ENCODE peak calls at places on chromosomes 7 and 10, in four cellular contexts. L, V, A and B are unnamed samples.

GRCh38 chr10:92880233-92880861 is 32.0 kb downstream of the EXOC6 start:
- DNase-seq in L (no peak), A (no peak), V (peak), B (no peak)

GRCh38 chr10:44801383-44802327 is 109.5 kb upstream of the TMEM72 start:
- DNase-seq in V (peak), L (peak), A (peak), B (peak)

GRCh38 chr10:68074404-68074774 is 694 bp downstream of the HERC4 start:
- DNase-seq in A (no peak), V (no peak), L (no peak), B (no peak)

GRCh38 chr10:83734278-83734677 is 405.0 kb upstream of the GHITM start:
- DNase-seq in A (no peak), L (no peak), V (no peak), B (no peak)

GRCh38 chr10:52400564-52400963 is 86.5 kb downstream of the DKK1 start:
- DNase-seq in A (no peak), L (no peak), V (no peak), B (no peak)

GRCh38 chr7:55365103-55365679 is at the start of gene LANCL2:
- DNase-seq in L (peak), V (no peak), A (no peak), B (peak)

GRCh38 chr10:8499312-8499711 is 444.8 kb downstream of the GATA3 start:
- DNase-seq in L (no peak), A (no peak), V (no peak), B (no peak)

GRCh38 chr7:37095122-37095521 is 353.5 kb downstream of the ELMO1 start:
- DNase-seq in L (no peak), A (no peak), V (no peak), B (no peak)

DNA sequence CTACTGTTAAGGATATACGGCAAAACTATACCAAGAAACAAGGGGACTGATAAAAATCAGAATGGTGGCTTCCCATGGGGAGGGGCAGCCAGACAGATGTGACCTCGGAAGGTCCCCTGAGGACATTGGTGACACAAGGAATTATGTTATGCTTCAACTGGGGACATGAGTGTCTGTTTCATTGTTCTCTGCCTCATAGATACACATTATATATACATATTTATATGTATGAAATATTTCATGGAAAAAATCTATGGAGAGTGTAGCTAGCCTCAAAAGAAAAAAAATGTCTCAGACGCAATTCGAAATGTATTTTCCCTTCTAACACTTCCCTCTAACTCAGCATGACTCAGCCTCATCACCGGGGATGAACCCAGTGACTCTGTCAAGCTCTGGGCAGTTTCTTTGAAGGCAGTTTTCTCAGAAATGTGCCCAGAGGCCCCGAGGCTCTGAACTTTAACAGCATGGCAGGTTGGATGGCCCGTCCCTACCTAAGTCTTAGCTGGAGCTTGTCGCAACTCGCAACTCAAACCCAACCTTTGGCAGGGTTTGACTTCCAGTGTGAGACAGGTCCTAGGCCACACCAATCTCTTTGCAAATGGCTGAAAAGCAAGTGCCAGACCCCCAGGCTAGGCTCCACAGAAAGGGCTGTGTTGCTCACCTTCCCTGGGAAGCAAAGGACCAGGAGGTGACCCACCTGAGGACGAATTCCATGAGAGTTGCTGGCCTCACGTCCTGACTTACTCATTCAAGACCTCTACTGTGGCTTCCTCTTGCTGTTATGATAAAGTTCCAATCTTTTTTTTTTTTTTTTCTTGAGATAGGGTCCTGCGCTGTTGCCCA is 86.9 kb downstream of the CARD11 start:
- DNase-seq in L (no peak), A (peak), V (peak), B (no peak)
- TF ChIP-seq POLR2A in L (no peak), A (no peak), V (no peak), B (no peak)

DNA sequence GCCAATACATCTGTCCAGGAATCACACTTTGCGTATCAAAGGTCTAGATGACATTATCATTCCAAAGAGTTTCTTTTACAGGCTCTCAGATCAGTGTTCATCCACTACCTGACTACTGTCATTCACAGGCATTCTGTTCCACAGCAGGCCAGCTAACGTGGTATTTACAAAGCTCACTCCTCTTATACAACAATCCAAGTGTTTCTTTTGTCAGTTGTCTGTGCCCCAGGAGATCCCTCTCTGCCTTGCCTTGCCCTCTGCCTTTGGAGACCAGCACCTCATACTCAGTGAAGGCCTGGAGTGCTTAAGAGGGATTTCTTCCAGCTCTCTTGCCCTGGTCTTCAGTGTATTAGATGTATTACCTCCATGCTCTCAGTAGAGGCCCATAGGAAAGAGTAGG is 34.6 kb upstream of the CC2D2B start:
- DNase-seq in V (no peak), L (no peak), A (no peak), B (no peak)
- TF ChIP-seq POLR2A in V (no peak), L (no peak), A (no peak), B (no peak)

GRCh38 chr10:73625884-73626753 is 15.2 kb downstream of the MYOZ1 start:
- DNase-seq in V (peak), A (peak), L (peak), B (peak)
- TF ChIP-seq POLR2A in V (peak), A (no peak), L (peak), B (no peak)

GRCh38 chr7:106660862-106661720 is at the start of gene CCDC71L:
- DNase-seq in A (peak), L (peak), V (peak), B (peak)
- TF ChIP-seq POLR2A in A (peak), L (peak), V (no peak), B (peak)

DNA sequence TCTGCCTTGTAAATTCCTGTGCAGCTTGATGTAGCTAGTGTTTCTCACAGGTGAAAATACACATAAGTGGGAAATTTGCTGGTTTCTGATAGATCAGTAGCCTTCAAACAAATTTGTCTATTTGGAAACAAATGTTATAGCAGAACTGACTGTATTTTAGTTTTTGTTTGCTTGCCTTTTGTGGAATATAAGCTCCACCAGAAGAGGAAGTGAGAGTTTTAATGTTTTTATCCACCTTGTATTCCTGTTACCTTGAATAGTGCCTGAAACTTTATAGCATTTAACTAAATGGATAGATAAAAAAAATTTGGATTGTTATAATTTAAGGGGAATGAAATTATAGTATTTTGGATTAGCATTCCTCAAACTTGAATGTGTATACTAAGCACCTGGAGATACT is 9.8 kb downstream of the WAC start:
- DNase-seq in V (no peak), L (no peak), A (no peak), B (no peak)
- TF ChIP-seq POLR2A in V (no peak), L (no peak), A (no peak), B (no peak)

GRCh38 chr7:1457059-1457948 is 2.0 kb downstream of the MICALL2 start:
- DNase-seq in V (no peak), L (no peak), A (no peak), B (no peak)
- TF ChIP-seq POLR2A in V (no peak), L (no peak), A (no peak), B (no peak)

DNA sequence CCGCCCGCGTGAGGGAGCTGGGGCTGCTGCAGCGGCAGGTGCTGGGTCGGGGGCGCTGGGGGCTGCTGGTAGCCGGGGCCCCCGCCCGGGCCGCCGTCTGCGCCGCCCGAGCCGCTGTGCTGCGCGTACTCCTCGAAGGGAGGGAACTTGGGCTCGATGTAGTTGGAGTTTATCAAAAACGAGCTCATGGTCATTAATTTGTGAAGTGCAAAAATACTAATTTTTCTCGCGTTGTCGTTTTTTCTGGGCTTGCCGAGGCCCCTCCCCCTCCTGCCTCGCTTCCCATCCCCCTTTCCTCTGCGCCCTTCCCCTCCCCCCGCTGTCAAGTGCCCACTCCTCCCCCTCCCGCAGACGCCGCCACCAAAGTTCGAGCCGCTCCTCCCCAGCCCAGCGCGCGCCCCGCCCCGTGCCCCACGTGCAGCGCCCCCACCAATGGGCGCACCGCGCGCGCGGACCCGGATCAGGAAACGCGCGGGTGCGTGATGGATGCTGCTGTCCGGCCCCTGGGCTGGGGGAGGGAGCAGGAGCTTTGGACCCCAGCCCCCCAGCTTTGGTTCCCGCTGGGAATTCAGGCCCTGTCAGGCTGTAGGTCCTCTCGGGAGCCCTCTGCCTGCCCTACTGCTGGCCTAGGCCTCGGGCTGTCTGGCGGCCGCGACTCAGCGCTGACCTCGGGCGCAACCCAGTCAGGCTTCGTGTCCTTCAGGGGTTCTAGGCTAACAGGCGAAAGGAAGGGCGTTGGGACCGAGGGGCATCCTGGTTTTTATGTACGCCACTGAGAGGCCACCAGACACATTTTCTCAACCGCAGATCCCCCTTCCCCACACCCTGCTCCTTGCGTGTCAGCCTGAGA is at the start of gene HOXA4:
- DNase-seq in A (peak), L (peak), V (no peak), B (peak)
- TF ChIP-seq POLR2A in A (peak), L (peak), V (peak), B (no peak)

GRCh38 chr7:99380823-99381663 is 6.5 kb downstream of the ARPC1B start:
- DNase-seq in A (no peak), V (no peak), L (no peak), B (no peak)

GRCh38 chr7:99383791-99384370 is 9.4 kb downstream of the ARPC1B start:
- DNase-seq in L (no peak), V (no peak), A (no peak), B (no peak)

GRCh38 chr7:99383203-99383602 is 8.7 kb downstream of the ARPC1B start:
- DNase-seq in A (no peak), L (no peak), V (no peak), B (no peak)

GRCh38 chr7:99380032-99380822 is 5.7 kb downstream of the ARPC1B start:
- DNase-seq in A (no peak), V (no peak), L (peak), B (peak)

DNA sequence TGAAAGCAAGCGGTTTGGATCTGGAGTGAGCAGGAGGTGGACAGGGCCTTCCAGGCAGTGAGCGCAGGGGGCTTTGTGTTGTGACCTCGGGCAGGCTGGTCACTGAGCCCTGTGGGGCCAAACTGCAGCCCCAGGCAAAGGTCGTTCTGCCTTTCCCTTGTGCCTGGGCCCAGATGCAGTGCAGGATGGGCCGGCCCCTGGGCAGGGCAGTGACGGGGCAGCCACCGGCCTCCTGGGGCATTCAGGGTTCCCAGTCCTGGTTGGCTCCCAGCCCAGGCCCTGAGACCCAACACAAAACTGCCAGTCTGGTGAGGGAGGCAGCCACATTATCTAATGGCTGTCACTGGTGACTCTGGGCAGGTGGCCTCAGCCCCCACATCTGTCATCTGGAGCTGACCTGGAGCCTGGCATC is 7.1 kb downstream of the ARPC1B start:
- DNase-seq in L (no peak), A (no peak), V (no peak), B (no peak)
- TF ChIP-seq POLR2A in L (no peak), A (no peak), V (no peak), B (no peak)